ENCODE peak calls at places on chromosomes 11 and 22, in nine cellular contexts. C is endodermal cell, S is mammary epithelial cell, G is heart right ventricle, A is GM23338, L is lower lobe of right lung, N is tibial artery, M is A549, K is colonic mucosa. W is an unnamed sample.

GRCh38 chr11:69640995-69641581 is at the start of gene CCND1:
- DNase-seq in C (peak; percentile 97), S (peak; percentile 85), G (peak; percentile 85), A (peak; percentile 93), L (peak; percentile 80), N (peak; percentile 67), M (peak; percentile 71), K (peak; percentile 82), W (peak; percentile 91)

GRCh38 chr11:2137202-2138071 is 1.8 kb downstream of the IGF2 start:
- DNase-seq in C (peak; percentile 92), S (peak; percentile 20), G (peak; percentile 83), A (peak; percentile 82), L (peak; percentile 52), N (peak; percentile 58), M (peak; percentile 91), K (peak; percentile 32), W (peak; percentile 43)

GRCh38 chr11:123973816-123974215 is 3.8 kb downstream of the OR10S1 start:
- DNase-seq in C (no peak), S (peak; percentile 93), G (no peak), A (no peak), L (no peak), N (no peak), M (no peak), K (no peak), W (peak; percentile 81)

GRCh38 chr11:22742149-22742548 is 75.7 kb downstream of the GAS2 start:
- DNase-seq in C (no peak), S (no peak), G (no peak), A (no peak), L (no peak), N (no peak), M (no peak), K (no peak), W (no peak)

GRCh38 chr11:12677131-12677530 is 2.9 kb downstream of the TEAD1 start:
- DNase-seq in C (peak; percentile 54), S (no peak), G (no peak), A (no peak), L (no peak), N (no peak), M (no peak), K (no peak), W (peak; percentile 53)

GRCh38 chr11:110764485-110764884 is 52.2 kb upstream of the ARHGAP20 start:
- DNase-seq in C (no peak), S (no peak), G (no peak), A (no peak), L (no peak), N (no peak), M (no peak), K (no peak), W (no peak)

GRCh38 chr11:103904324-103904667 is 132.1 kb upstream of the DDI1 start:
- DNase-seq in C (no peak), S (no peak), G (no peak), A (no peak), L (no peak), N (no peak), M (no peak), K (no peak), W (no peak)

GRCh38 chr11:19394525-19395016 is 153.8 kb upstream of the E2F8 start:
- DNase-seq in C (no peak), S (no peak), G (no peak), A (no peak), L (no peak), N (no peak), M (no peak), K (no peak), W (no peak)

GRCh38 chr11:125168875-125169537 is 4.5 kb downstream of the PKNOX2 start:
- DNase-seq in C (no peak), S (no peak), G (no peak), A (no peak), L (no peak), N (no peak), M (no peak), K (no peak), W (peak; percentile 71)

GRCh38 chr22:42801537-42802165 is 55.4 kb downstream of the ARFGAP3 start:
- DNase-seq in C (peak; percentile 26), S (no peak), G (no peak), A (no peak), L (no peak), N (no peak), M (no peak), K (no peak), W (no peak)

GRCh38 chr11:16610738-16611388 is 127.6 kb upstream of the C11orf58 start:
- DNase-seq in C (peak; percentile 80), S (no peak), G (no peak), A (peak; percentile 83), L (peak; percentile 34), N (no peak), M (no peak), K (no peak), W (no peak)

GRCh38 chr11:90556612-90557011 is 333.8 kb upstream of the CHORDC1 start:
- DNase-seq in C (no peak), S (peak; percentile 38), G (peak; percentile 16), A (no peak), L (no peak), N (no peak), M (no peak), K (no peak), W (no peak)

DNA sequence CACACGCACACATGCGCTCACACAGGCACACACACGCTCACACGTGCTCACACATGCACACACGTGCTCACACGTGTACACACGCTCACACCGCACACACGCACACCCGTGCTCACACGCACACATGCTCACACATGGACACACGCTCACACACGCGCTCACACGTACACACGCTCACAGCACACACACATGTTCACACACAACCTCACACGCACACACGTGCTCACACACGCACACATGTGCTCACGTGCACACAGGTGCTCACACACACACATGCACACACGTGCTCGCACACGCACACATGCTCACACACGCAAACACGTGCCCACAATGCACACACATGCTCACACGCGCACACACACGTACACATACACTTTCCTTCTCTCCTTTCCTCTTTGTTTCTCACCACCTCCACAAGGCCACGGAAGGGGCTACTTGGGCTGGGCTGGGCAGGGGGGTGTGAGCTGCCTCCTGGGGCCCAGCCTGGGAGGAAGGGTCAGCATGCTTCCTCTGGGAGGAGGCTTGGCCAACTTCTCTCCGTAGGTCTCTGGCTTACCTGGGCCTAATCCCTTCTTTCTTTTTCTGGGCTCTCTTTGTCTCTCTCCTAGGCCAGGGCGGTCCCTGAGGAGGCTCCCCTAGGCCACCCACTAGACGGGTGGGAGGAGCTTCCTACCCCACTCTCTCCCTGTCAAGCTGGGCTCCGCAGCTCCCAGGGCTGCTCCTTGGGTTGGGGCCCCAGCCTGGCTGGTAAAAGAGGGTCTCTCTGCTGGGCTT is 34.5 kb upstream of the PARVG start:
- DNase-seq in C (peak; percentile 84), S (no peak), G (no peak), A (peak; percentile 65), L (no peak), N (no peak), M (no peak), K (no peak), W (no peak)
- H3K4me1 ChIP-seq in C (peaks cover 6% of the 10 kb centered on the region), S (no peaks in the 10 kb centered on the region), G (no peaks in the 10 kb centered on the region), A (peaks cover 35% of the 10 kb centered on the region), L (peaks cover 5% of the 10 kb centered on the region), N (no peaks in the 10 kb centered on the region), M (no peaks in the 10 kb centered on the region), K (no peaks in the 10 kb centered on the region), W (peaks cover 12% of the 10 kb centered on the region)

GRCh38 chr22:45310331-45311032 is 748 bp downstream of the FAM118A start:
- DNase-seq in C (peak; percentile 64), S (no peak), G (peak; percentile 29), A (no peak), L (peak; percentile 62), N (no peak), M (no peak), K (no peak), W (no peak)

GRCh38 chr22:45311033-45311531 is 1.3 kb downstream of the FAM118A start:
- DNase-seq in C (no peak), S (no peak), G (no peak), A (no peak), L (no peak), N (no peak), M (no peak), K (no peak), W (no peak)

GRCh38 chr22:45312415-45312814 is 2.7 kb downstream of the FAM118A start:
- DNase-seq in C (no peak), S (no peak), G (no peak), A (no peak), L (no peak), N (no peak), M (no peak), K (no peak), W (no peak)

GRCh38 chr22:45308624-45309421 is 911 bp upstream of the FAM118A start:
- DNase-seq in C (peak; percentile 61), S (no peak), G (no peak), A (peak; percentile 37), L (no peak), N (no peak), M (no peak), K (no peak), W (no peak)

GRCh38 chr22:45309422-45310227 is at the start of gene FAM118A:
- DNase-seq in C (peak; percentile 99), S (peak; percentile 94), G (peak; percentile 91), A (peak; percentile 95), L (peak; percentile 93), N (peak; percentile 86), M (peak; percentile 69), K (peak; percentile 97), W (peak; percentile 90)
- H3K27ac ChIP-seq in C (peak within 1 kb of the TSS; percentile 14), S (peak within 1 kb of the TSS; percentile 67), G (peak within 1 kb of the TSS; percentile 43), A (peak within 1 kb of the TSS; percentile 92), L (peak within 1 kb of the TSS; percentile 77), N (peak within 1 kb of the TSS; percentile 91), M (peak within 1 kb of the TSS; percentile 69), K (peak within 1 kb of the TSS; percentile 92), W (peak within 1 kb of the TSS; percentile 61)

GRCh38 chr11:46271875-46272815 is 5.3 kb upstream of the CREB3L1 start:
- DNase-seq in C (no peak), S (no peak), G (no peak), A (no peak), L (no peak), N (no peak), M (no peak), K (peak; percentile 70), W (no peak)
- H3K4me1 ChIP-seq in C (peaks cover 27% of the 10 kb centered on the region), S (no peaks in the 10 kb centered on the region), G (peaks cover 59% of the 10 kb centered on the region), A (peaks cover 16% of the 10 kb centered on the region), L (peaks cover 51% of the 10 kb centered on the region), N (peaks cover 4% of the 10 kb centered on the region), M (peaks cover 42% of the 10 kb centered on the region), K (peaks cover 21% of the 10 kb centered on the region), W (peaks cover 17% of the 10 kb centered on the region)

GRCh38 chr11:67418476-67419281 is 3.2 kb downstream of the CARNS1 start:
- DNase-seq in C (no peak), S (no peak), G (peak; percentile 59), A (no peak), L (no peak), N (no peak), M (no peak), K (no peak), W (no peak)

GRCh38 chr11:67419330-67420049 is 4.0 kb downstream of the CARNS1 start:
- DNase-seq in C (no peak), S (no peak), G (no peak), A (no peak), L (no peak), N (no peak), M (no peak), K (no peak), W (no peak)

GRCh38 chr11:67421421-67422031 is 6.0 kb downstream of the CARNS1 start:
- DNase-seq in C (no peak), S (no peak), G (no peak), A (no peak), L (no peak), N (no peak), M (peak; percentile 41), K (no peak), W (no peak)

GRCh38 chr11:67420646-67421420 is 5.4 kb downstream of the CARNS1 start:
- DNase-seq in C (peak; percentile 100), S (peak; percentile 91), G (peak; percentile 96), A (peak; percentile 96), L (peak; percentile 98), N (peak; percentile 93), M (peak; percentile 80), K (peak; percentile 99), W (peak; percentile 82)

GRCh38 chr11:67420147-67420645 is 4.7 kb downstream of the CARNS1 start:
- DNase-seq in C (no peak), S (no peak), G (no peak), A (no peak), L (no peak), N (no peak), M (no peak), K (no peak), W (no peak)
- H3K27ac ChIP-seq in C (no peak overlapping the region), S (no peak overlapping the region), G (peak overlapping the region; percentile 25), A (no peak overlapping the region), L (peak overlapping the region; percentile 91), N (peak overlapping the region; percentile 93), M (peak overlapping the region; percentile 75), K (peak overlapping the region; percentile 88), W (peak overlapping the region; percentile 27)